ENCODE peak calls at places on chromosomes 3 and 15, in six cellular contexts. J is HCT116, Q is HepG2, K is GM12878, W is K562, C is H1. T is an unnamed sample.

GRCh38 chr3:107429330-107430181 is 52.3 kb downstream of the CCDC54 start:
- DNase-seq in J (peak), C (peak), W (peak), K (no peak), Q (peak), T (peak)

GRCh38 chr3:47324278-47324865 is 41.6 kb downstream of the KLHL18 start:
- DNase-seq in C (peak), Q (peak), W (peak), K (peak), J (peak), T (peak)

GRCh38 chr15:70140543-70141375 is 43.0 kb upstream of the TLE3 start:
- DNase-seq in W (no peak), Q (peak), C (peak), J (no peak), K (no peak), T (peak)

GRCh38 chr3:112773864-112774263 is 72.8 kb downstream of the CD200R1L start:
- DNase-seq in K (peak), Q (no peak), C (no peak), W (no peak), J (no peak), T (no peak)

GRCh38 chr3:141561426-141562034 is 74.7 kb downstream of the RASA2 start:
- DNase-seq in Q (peak), K (no peak), C (no peak), J (peak), W (peak), T (no peak)

GRCh38 chr3:99952306-99952705 is 134.6 kb downstream of the CMSS1 start:
- DNase-seq in K (no peak), W (no peak), J (no peak), C (no peak), Q (no peak), T (no peak)

GRCh38 chr15:99970891-99971330 is 237.7 kb upstream of the LYSMD4 start:
- DNase-seq in K (no peak), W (no peak), J (no peak), C (no peak), Q (no peak), T (no peak)

GRCh38 chr3:140050977-140051957 is 116.3 kb downstream of the CLSTN2 start:
- DNase-seq in C (peak), Q (peak), W (peak), J (peak), K (no peak), T (peak)

GRCh38 chr15:33313491-33313890 is 2.7 kb downstream of the RYR3 start:
- DNase-seq in C (no peak), K (no peak), Q (no peak), W (no peak), J (no peak), T (no peak)

GRCh38 chr3:29176501-29176900 is 104.4 kb upstream of the RBMS3 start:
- DNase-seq in J (no peak), C (no peak), K (no peak), W (no peak), Q (no peak), T (no peak)

GRCh38 chr3:7813412-7813811 is 688.2 kb upstream of the LMCD1 start:
- DNase-seq in W (no peak), J (no peak), K (no peak), C (no peak), Q (no peak), T (no peak)

GRCh38 chr3:9690451-9691450 is 12.9 kb upstream of the CPNE9 start:
- DNase-seq in Q (no peak), K (peak), C (no peak), W (peak), J (no peak), T (no peak)
- TF ChIP-seq SP1 in Q (no peak), K (no peak), C (no peak), W (no peak), J (no peak), T (no peak)

DNA sequence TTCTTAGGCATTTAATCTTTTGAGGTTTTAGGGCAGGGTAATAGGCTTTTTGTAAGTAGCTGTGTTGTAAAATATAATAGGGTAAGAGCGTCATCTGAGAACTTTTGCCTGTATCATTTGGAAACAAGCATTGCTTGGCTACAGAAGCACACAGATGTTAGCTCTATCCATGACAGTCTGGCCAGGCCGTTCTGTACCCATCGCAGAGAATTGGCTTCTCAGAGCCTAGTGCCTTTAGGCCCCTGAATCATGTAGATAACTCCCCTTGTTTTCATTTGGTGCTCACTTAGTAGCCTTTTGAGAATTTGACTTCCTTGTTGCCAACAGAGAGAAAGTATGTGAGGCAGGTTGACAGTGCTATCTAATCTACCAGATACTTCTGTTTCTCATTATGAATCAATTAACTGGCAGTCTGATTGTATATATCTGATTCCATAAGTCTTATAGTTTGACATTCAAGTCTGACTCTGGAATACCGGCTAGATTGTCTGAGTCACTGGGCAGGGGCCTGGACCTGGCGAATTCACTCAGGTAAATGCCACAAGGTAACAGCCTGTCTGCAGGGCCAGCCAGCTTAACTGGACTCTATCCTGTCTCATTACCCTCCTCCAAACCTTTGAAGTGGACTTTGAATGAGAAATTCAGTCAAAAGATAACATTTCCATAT is 160.3 kb downstream of the GHSR start:
- DNase-seq in Q (no peak), C (no peak), K (no peak), W (no peak), J (no peak), T (no peak)
- TF ChIP-seq CTCF in Q (no peak), C (no peak), K (no peak), W (no peak), J (no peak), T (no peak)

DNA sequence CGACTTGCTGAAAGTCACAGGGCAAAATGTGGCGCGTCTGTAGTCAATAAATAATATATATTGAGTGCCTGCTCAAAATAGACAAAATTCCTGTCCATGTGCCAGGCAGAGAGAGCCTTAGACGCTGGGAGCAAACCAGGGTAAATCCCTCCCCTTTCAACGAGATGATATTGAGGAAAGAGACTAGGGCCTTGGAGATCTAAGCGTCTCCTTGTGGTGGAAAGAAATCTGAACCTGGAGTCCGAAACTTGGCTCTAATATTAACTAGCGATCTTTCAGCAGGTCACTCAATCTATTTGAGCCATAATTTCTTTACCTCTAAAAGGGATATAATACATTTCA is 348 bp upstream of the DPP8 start:
- DNase-seq in W (no peak), C (no peak), Q (no peak), K (no peak), J (no peak), T (no peak)
- TF ChIP-seq SP1 in W (no peak), C (no peak), Q (no peak), K (no peak), J (no peak), T (no peak)

GRCh38 chr15:61033938-61034792 is 194.9 kb downstream of the RORA start:
- DNase-seq in K (no peak), J (no peak), Q (no peak), W (no peak), C (no peak), T (no peak)
- TF ChIP-seq CTCF in K (no peak), J (no peak), Q (no peak), W (no peak), C (no peak), T (no peak)

GRCh38 chr3:11718582-11719405 is 75.1 kb upstream of the VGLL4 start:
- DNase-seq in Q (peak), K (no peak), W (no peak), J (peak), C (peak), T (peak)
- TF ChIP-seq SP1 in Q (no peak), K (no peak), W (no peak), J (no peak), C (no peak), T (no peak)

GRCh38 chr15:43168192-43169107 is 16.8 kb upstream of the CCNDBP1 start:
- DNase-seq in J (no peak), C (no peak), Q (no peak), W (peak), K (no peak), T (no peak)
- TF ChIP-seq CTCF in J (no peak), C (no peak), Q (no peak), W (no peak), K (no peak), T (no peak)

GRCh38 chr3:183092256-183092655 is 7.0 kb downstream of the MCCC1 start:
- DNase-seq in Q (no peak), J (no peak), C (no peak), W (no peak), K (no peak), T (no peak)

GRCh38 chr3:183099026-183099837 is at the start of gene MCCC1:
- DNase-seq in Q (peak), K (peak), J (peak), C (peak), W (peak), T (peak)

GRCh38 chr3:183098538-183099025 is 714 bp downstream of the MCCC1 start:
- DNase-seq in Q (no peak), J (no peak), C (no peak), W (no peak), K (no peak), T (no peak)

GRCh38 chr3:183099838-183100204 is 525 bp upstream of the MCCC1 start:
- DNase-seq in K (no peak), W (no peak), C (no peak), Q (no peak), J (no peak), T (no peak)

GRCh38 chr3:183094711-183095110 is 4.6 kb downstream of the MCCC1 start:
- DNase-seq in J (no peak), W (no peak), Q (no peak), K (no peak), C (no peak), T (no peak)
- TF ChIP-seq SP1 in J (no peak), W (no peak), Q (no peak), K (no peak), C (no peak), T (no peak)

DNA sequence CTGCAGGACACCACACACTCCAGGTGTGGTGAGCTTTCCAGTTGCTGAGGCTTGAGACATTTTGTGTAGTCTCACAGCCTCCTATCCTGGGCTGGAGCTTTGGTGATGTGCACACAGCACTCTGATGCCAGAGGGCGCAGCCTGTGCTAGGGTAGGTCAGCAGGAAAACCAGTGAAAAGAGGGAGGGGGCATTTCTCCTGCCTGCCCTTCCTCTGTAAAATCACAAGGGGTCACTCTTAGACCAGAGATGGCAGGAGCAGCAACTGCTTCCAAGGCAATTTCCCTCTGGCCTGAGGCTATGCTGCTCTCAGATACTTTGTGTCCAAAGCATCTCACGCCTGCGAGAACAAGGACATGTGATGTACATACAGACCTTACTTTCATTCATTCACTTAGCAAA is 16.5 kb upstream of the MUSTN1 start:
- DNase-seq in K (no peak), W (peak), J (peak), Q (peak), C (peak), T (peak)
- TF ChIP-seq CTCF in K (peak), W (peak), J (peak), Q (peak), C (peak), T (peak)

GRCh38 chr3:156291269-156292123 is 171.1 kb downstream of the KCNAB1 start:
- DNase-seq in C (peak), K (no peak), W (no peak), Q (no peak), J (no peak), T (peak)
- TF ChIP-seq SP1 in C (no peak), K (no peak), W (no peak), Q (no peak), J (no peak), T (no peak)

T was measured in WTC11.